ENCODE peak calls at places on chromosomes 7 and 10, in seven cellular contexts. T is H9, W is IMR-90, O is neuronal stem cell, Y is mesenchymal stem cell, D is H1, U is trophoblast cell. A is an unnamed sample.

GRCh38 chr7:75979361-75980125 is 14.9 kb downstream of the TMEM120A start:
- DNase-seq in T (no peak), W (no peak), O (no peak), Y (no peak), D (no peak), U (no peak), A (no peak)

GRCh38 chr7:128247640-128248194 is 6.6 kb downstream of the LEP start:
- DNase-seq in T (no peak), W (peak), O (no peak), Y (peak), D (no peak), U (peak), A (no peak)

GRCh38 chr10:95261926-95262325 is 28.9 kb downstream of the PDLIM1 start:
- DNase-seq in T (no peak), W (no peak), O (no peak), Y (no peak), D (no peak), U (no peak), A (peak)

GRCh38 chr7:128879939-128880746 is 17.5 kb downstream of the ATP6V1F start:
- DNase-seq in T (peak), W (peak), O (peak), Y (peak), D (no peak), U (peak), A (peak)

GRCh38 chr7:150405584-150406310 is 26.6 kb downstream of the ZNF775 start:
- DNase-seq in T (peak), W (peak), O (no peak), Y (peak), D (no peak), U (no peak), A (no peak)

GRCh38 chr7:14787551-14787950 is 115.0 kb downstream of the DGKB start:
- DNase-seq in T (no peak), W (no peak), O (no peak), Y (no peak), D (no peak), U (no peak), A (no peak)

GRCh38 chr10:13984647-13985155 is 346.0 kb downstream of the FRMD4A start:
- DNase-seq in T (no peak), W (peak), O (no peak), Y (peak), D (no peak), U (no peak), A (no peak)

GRCh38 chr10:13268841-13269240 is 31.0 kb downstream of the PHYH start:
- DNase-seq in T (no peak), W (no peak), O (no peak), Y (no peak), D (no peak), U (no peak), A (peak)

GRCh38 chr7:138768251-138768650 is 29.5 kb upstream of the TMEM213 start:
- DNase-seq in T (no peak), W (no peak), O (no peak), Y (no peak), D (no peak), U (no peak), A (no peak)

GRCh38 chr7:44973610-44974401 is 5.0 kb downstream of the MYO1G start:
- DNase-seq in T (peak), W (no peak), O (no peak), Y (peak), D (no peak), U (peak), A (no peak)

GRCh38 chr7:158137516-158138328 is 449.9 kb downstream of the PTPRN2 start:
- DNase-seq in T (no peak), W (no peak), O (no peak), Y (no peak), D (no peak), U (no peak), A (no peak)

GRCh38 chr7:21426286-21426957 is 1.5 kb upstream of the SP4 start:
- DNase-seq in T (peak), W (no peak), O (no peak), Y (no peak), D (no peak), U (peak), A (peak)

GRCh38 chr10:103911021-103911459 is 6.9 kb downstream of the STN1 start:
- DNase-seq in T (no peak), W (no peak), O (no peak), Y (no peak), D (no peak), U (no peak), A (no peak)

GRCh38 chr10:125247576-125247975 is 87.2 kb upstream of the CTBP2 start:
- DNase-seq in T (no peak), W (no peak), O (no peak), Y (no peak), D (no peak), U (no peak), A (no peak)

GRCh38 chr10:72746606-72747357 is 54.8 kb downstream of the MCU start:
- DNase-seq in T (no peak), W (no peak), O (no peak), Y (peak), D (no peak), U (peak), A (no peak)

DNA sequence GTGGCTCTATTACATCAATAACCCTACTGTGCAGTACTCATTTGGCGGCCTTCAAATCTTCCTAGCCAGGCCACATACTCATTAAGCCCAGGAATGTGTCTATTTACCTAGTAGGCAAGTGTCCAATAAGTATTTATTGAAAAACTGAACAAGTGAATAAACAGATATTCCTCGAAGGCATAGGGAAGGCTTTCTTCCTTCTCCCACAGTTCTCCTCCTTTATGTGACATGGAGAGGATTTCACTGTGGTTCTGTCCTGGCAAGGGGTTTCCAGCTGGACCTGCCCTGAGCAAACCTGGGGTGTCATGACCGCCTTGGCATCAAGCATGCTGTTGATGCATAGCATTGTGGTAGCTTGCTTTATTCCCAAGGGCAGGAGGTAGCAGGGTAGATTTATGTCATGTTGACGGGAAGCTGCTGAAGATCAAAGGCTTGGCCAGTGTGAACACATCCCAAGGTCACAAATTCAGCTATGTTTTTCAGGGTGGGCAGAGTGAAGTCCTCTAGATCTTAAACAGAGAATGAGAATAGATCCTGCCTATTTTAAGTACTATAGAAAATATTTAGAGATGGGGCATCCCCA is 195.1 kb downstream of the INHBA start:
- DNase-seq in T (no peak), W (no peak), O (no peak), Y (peak), D (no peak), U (no peak), A (no peak)
- H2AK5ac ChIP-seq in T (no peak), W (peak), O (no peak), Y (no peak), D (no peak), U (no peak), A (no peak)

GRCh38 chr7:131306777-131307176 is 20.9 kb upstream of the MKLN1 start:
- DNase-seq in T (no peak), W (no peak), O (no peak), Y (no peak), D (no peak), U (no peak), A (no peak)
- H2AK5ac ChIP-seq in T (no peak), W (no peak), O (no peak), Y (no peak), D (no peak), U (no peak), A (no peak)

DNA sequence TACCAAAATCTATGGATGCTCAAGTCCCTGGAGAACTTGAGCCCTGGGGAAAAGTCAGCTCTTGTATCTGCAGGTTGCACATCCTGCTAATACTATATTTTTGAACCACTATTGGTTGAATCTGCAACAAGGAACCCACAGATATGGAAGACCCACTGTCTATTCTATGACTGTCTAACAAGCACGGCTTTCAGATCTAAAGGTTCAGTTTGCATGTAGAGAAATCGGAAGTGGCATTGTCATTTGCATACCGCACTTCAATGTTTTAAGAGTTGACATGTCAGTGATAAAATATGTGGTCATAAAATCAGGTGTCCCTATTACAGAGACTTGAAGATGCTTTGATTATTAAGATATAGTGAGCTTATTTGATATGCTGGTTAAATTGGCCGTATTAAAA is 95.6 kb downstream of the MALRD1 start:
- DNase-seq in T (no peak), W (no peak), O (no peak), Y (no peak), D (no peak), U (no peak), A (no peak)
- H2AK5ac ChIP-seq in T (no peak), W (no peak), O (no peak), Y (no peak), D (no peak), U (no peak), A (no peak)

GRCh38 chr7:2972531-2973161 is 71.0 kb downstream of the CARD11 start:
- DNase-seq in T (no peak), W (no peak), O (no peak), Y (no peak), D (no peak), U (no peak), A (no peak)
- H2AK5ac ChIP-seq in T (no peak), W (no peak), O (no peak), Y (no peak), D (no peak), U (no peak), A (no peak)

GRCh38 chr10:108360187-108360586 is 1195.7 kb upstream of the SORCS1 start:
- DNase-seq in T (no peak), W (peak), O (no peak), Y (no peak), D (no peak), U (no peak), A (peak)
- H2AK5ac ChIP-seq in T (no peak), W (no peak), O (no peak), Y (no peak), D (no peak), U (no peak), A (no peak)

GRCh38 chr10:74322565-74322964 is 171.5 kb downstream of the ADK start:
- DNase-seq in T (no peak), W (no peak), O (no peak), Y (no peak), D (no peak), U (no peak), A (no peak)
- H2AK5ac ChIP-seq in T (no peak), W (no peak), O (no peak), Y (no peak), D (no peak), U (no peak), A (no peak)